ENCODE peak calls at places on chromosomes 3 and 15, in four cellular contexts. One of them, this sample, is unnamed.

GRCh38 chr3:64073362-64073761 is 50.1 kb upstream of the PSMD6 start:
- DNase-seq in CD8-positive, alpha-beta memory T cell: no peak
- DNase-seq in fibroblast of lung: peak; percentile 34
- DNase-seq in adrenal gland: no peak
- DNase-seq in this sample: no peak

GRCh38 chr15:96500491-96500890 is 170.0 kb downstream of the NR2F2 start:
- DNase-seq in CD8-positive, alpha-beta memory T cell: no peak
- DNase-seq in fibroblast of lung: no peak
- DNase-seq in adrenal gland: no peak
- DNase-seq in this sample: no peak

GRCh38 chr3:122078235-122078935 is 23.2 kb downstream of the CD86 start:
- DNase-seq in CD8-positive, alpha-beta memory T cell: no peak
- DNase-seq in fibroblast of lung: no peak
- DNase-seq in adrenal gland: no peak
- DNase-seq in this sample: no peak

GRCh38 chr15:85639752-85640381 is 154.9 kb downstream of the KLHL25 start:
- DNase-seq in CD8-positive, alpha-beta memory T cell: no peak
- DNase-seq in fibroblast of lung: peak; percentile 65
- DNase-seq in adrenal gland: no peak
- DNase-seq in this sample: peak; percentile 52

GRCh38 chr3:178703268-178703975 is 167.2 kb downstream of the KCNMB2 start:
- DNase-seq in CD8-positive, alpha-beta memory T cell: no peak
- DNase-seq in fibroblast of lung: peak; percentile 96
- DNase-seq in adrenal gland: no peak
- DNase-seq in this sample: no peak

GRCh38 chr15:46646476-46646875 is 1011.6 kb downstream of the SQOR start:
- DNase-seq in CD8-positive, alpha-beta memory T cell: no peak
- DNase-seq in fibroblast of lung: no peak
- DNase-seq in adrenal gland: no peak
- DNase-seq in this sample: no peak

GRCh38 chr3:126976906-126977305 is 6.0 kb upstream of the PLXNA1 start:
- DNase-seq in CD8-positive, alpha-beta memory T cell: no peak
- DNase-seq in fibroblast of lung: no peak
- DNase-seq in adrenal gland: no peak
- DNase-seq in this sample: no peak

GRCh38 chr15:82881747-82882146 is 70.8 kb downstream of the HOMER2 start:
- DNase-seq in CD8-positive, alpha-beta memory T cell: no peak
- DNase-seq in fibroblast of lung: no peak
- DNase-seq in adrenal gland: no peak
- DNase-seq in this sample: no peak

GRCh38 chr3:45140392-45140791 is 5.8 kb downstream of the CDCP1 start:
- DNase-seq in CD8-positive, alpha-beta memory T cell: no peak
- DNase-seq in fibroblast of lung: peak; percentile 56
- DNase-seq in adrenal gland: peak; percentile 26
- DNase-seq in this sample: peak; percentile 47

GRCh38 chr3:124132813-124133212 is 140.9 kb upstream of the ROPN1 start:
- DNase-seq in CD8-positive, alpha-beta memory T cell: no peak
- DNase-seq in fibroblast of lung: no peak
- DNase-seq in adrenal gland: no peak
- DNase-seq in this sample: no peak

GRCh38 chr3:46406440-46406785 is 453 bp downstream of the CCR5AS start:
- DNase-seq in CD8-positive, alpha-beta memory T cell: no peak
- DNase-seq in fibroblast of lung: no peak
- DNase-seq in adrenal gland: peak; percentile 28
- DNase-seq in this sample: no peak

GRCh38 chr15:67082007-67082536 is 16.7 kb downstream of the SMAD3 start:
- DNase-seq in CD8-positive, alpha-beta memory T cell: no peak
- DNase-seq in fibroblast of lung: no peak
- DNase-seq in adrenal gland: no peak
- DNase-seq in this sample: peak; percentile 61

GRCh38 chr3:183252973-183253363 is at the start of gene B3GNT5:
- DNase-seq in CD8-positive, alpha-beta memory T cell: no peak
- DNase-seq in fibroblast of lung: no peak
- DNase-seq in adrenal gland: peak; percentile 35
- DNase-seq in this sample: peak; percentile 97

GRCh38 chr15:31266712-31267111 is 59.9 kb upstream of the KLF13 start:
- DNase-seq in CD8-positive, alpha-beta memory T cell: peak; percentile 9
- DNase-seq in fibroblast of lung: no peak
- DNase-seq in adrenal gland: peak; percentile 12
- DNase-seq in this sample: no peak

GRCh38 chr15:31265871-31266711 is 60.5 kb upstream of the KLF13 start:
- DNase-seq in CD8-positive, alpha-beta memory T cell: peak; percentile 41
- DNase-seq in fibroblast of lung: peak; percentile 38
- DNase-seq in adrenal gland: peak; percentile 41
- DNase-seq in this sample: peak; percentile 54

GRCh38 chr15:31263751-31264533 is 62.7 kb upstream of the KLF13 start:
- DNase-seq in CD8-positive, alpha-beta memory T cell: peak; percentile 55
- DNase-seq in fibroblast of lung: no peak
- DNase-seq in adrenal gland: peak; percentile 56
- DNase-seq in this sample: peak; percentile 87

GRCh38 chr15:31264534-31265089 is 62.0 kb upstream of the KLF13 start:
- DNase-seq in CD8-positive, alpha-beta memory T cell: no peak
- DNase-seq in fibroblast of lung: no peak
- DNase-seq in adrenal gland: peak; percentile 5
- DNase-seq in this sample: peak; percentile 22

GRCh38 chr15:31265090-31265870 is 61.4 kb upstream of the KLF13 start:
- DNase-seq in CD8-positive, alpha-beta memory T cell: no peak
- DNase-seq in fibroblast of lung: no peak
- DNase-seq in adrenal gland: peak; percentile 20
- DNase-seq in this sample: peak; percentile 71
- H3K4me1 ChIP-seq in CD8-positive, alpha-beta memory T cell: peaks cover 82% of the 10 kb centered on the region
- H3K4me1 ChIP-seq in fibroblast of lung: no peaks in the 10 kb centered on the region
- H3K4me1 ChIP-seq in adrenal gland: peaks cover 32% of the 10 kb centered on the region
- H3K4me1 ChIP-seq in this sample: peaks cover 17% of the 10 kb centered on the region

DNA sequence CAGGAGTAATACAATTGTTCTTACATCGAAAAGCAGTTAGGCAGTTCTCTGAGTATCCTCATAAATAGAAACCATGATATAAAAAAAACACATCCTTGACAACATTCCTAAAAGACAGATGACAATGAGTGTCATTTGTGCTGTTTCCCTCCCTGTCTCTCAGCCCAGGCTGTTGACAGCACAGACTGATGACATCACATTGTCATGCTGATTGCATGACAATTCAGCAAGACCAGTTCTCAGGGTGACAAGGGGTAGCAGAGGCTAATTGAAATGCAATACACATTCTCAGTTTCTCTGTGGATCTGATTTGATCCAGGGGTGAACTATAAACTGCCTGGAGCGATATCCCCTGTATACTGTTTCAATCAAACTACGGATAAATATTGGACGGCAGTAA is 16.9 kb upstream of the EIF1B start:
- DNase-seq in CD8-positive, alpha-beta memory T cell: no peak
- DNase-seq in fibroblast of lung: no peak
- DNase-seq in adrenal gland: no peak
- DNase-seq in this sample: no peak
- H3K27ac ChIP-seq in CD8-positive, alpha-beta memory T cell: no peak overlapping the region
- H3K27ac ChIP-seq in fibroblast of lung: no peak overlapping the region
- H3K27ac ChIP-seq in adrenal gland: no peak overlapping the region
- H3K27ac ChIP-seq in this sample: no peak overlapping the region

GRCh38 chr3:11808231-11808630 is 38.5 kb downstream of the TAMM41 start:
- DNase-seq in CD8-positive, alpha-beta memory T cell: no peak
- DNase-seq in fibroblast of lung: peak; percentile 15
- DNase-seq in adrenal gland: no peak
- DNase-seq in this sample: no peak
- H3K36me3 ChIP-seq in CD8-positive, alpha-beta memory T cell: peaks cover 32% of the 10 kb centered on the region
- H3K36me3 ChIP-seq in fibroblast of lung: no peaks in the 10 kb centered on the region
- H3K36me3 ChIP-seq in adrenal gland: peaks cover 25% of the 10 kb centered on the region
- H3K36me3 ChIP-seq in this sample: peaks cover 13% of the 10 kb centered on the region

DNA sequence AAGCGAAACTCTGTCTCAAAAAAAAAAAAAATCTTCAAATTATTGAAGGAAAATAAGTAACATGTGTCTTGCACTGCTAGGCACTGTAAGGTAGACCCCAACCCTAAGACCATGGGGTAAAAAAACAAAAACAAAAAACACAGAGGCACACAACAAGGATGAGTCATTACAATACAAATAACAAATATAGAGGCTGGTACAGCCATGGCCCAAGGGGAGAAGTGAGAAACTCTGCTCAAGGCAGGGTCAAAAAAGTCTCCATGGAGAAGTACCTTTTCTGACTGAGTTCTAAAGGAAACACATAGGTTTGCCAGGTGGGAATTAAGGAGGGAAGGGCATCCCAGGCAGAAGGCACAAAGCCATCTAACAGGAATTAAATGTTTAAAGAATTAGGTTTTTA is 54.5 kb downstream of the TOP2B start:
- DNase-seq in CD8-positive, alpha-beta memory T cell: no peak
- DNase-seq in fibroblast of lung: no peak
- DNase-seq in adrenal gland: no peak
- DNase-seq in this sample: no peak
- H3K4me1 ChIP-seq in CD8-positive, alpha-beta memory T cell: no peaks in the 10 kb centered on the region
- H3K4me1 ChIP-seq in fibroblast of lung: no peaks in the 10 kb centered on the region
- H3K4me1 ChIP-seq in adrenal gland: no peaks in the 10 kb centered on the region
- H3K4me1 ChIP-seq in this sample: no peaks in the 10 kb centered on the region

DNA sequence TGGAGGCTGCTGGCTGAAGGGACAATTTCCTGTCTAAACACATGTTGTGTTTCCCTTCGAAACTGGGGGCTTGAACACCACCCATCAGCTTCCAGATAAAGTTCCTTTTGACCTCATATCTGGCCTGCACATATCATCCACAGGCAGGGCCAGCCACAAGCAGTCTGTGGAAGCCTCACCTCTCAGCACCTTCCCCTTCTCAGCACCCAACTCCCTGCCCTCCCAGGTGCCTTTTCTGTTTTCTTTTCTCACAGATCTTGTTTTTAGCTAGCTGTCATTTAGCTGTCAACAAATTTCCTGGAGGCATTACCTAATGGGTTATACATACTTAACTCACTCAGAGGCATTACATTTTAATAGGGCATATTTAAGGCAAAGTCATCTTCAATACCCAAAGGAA is 93.9 kb downstream of the SEMA6D start:
- DNase-seq in CD8-positive, alpha-beta memory T cell: no peak
- DNase-seq in fibroblast of lung: no peak
- DNase-seq in adrenal gland: no peak
- DNase-seq in this sample: no peak
- H3K27ac ChIP-seq in CD8-positive, alpha-beta memory T cell: no peak overlapping the region
- H3K27ac ChIP-seq in fibroblast of lung: no peak overlapping the region
- H3K27ac ChIP-seq in adrenal gland: no peak overlapping the region
- H3K27ac ChIP-seq in this sample: no peak overlapping the region

GRCh38 chr3:149023951-149024350 is 32.6 kb downstream of the GYG1 start:
- DNase-seq in CD8-positive, alpha-beta memory T cell: no peak
- DNase-seq in fibroblast of lung: no peak
- DNase-seq in adrenal gland: no peak
- DNase-seq in this sample: no peak

GRCh38 chr3:149020839-149021252 is 29.5 kb downstream of the GYG1 start:
- DNase-seq in CD8-positive, alpha-beta memory T cell: no peak
- DNase-seq in fibroblast of lung: no peak
- DNase-seq in adrenal gland: no peak
- DNase-seq in this sample: no peak

GRCh38 chr3:149021830-149022229 is 30.5 kb downstream of the GYG1 start:
- DNase-seq in CD8-positive, alpha-beta memory T cell: no peak
- DNase-seq in fibroblast of lung: no peak
- DNase-seq in adrenal gland: no peak
- DNase-seq in this sample: no peak

DNA sequence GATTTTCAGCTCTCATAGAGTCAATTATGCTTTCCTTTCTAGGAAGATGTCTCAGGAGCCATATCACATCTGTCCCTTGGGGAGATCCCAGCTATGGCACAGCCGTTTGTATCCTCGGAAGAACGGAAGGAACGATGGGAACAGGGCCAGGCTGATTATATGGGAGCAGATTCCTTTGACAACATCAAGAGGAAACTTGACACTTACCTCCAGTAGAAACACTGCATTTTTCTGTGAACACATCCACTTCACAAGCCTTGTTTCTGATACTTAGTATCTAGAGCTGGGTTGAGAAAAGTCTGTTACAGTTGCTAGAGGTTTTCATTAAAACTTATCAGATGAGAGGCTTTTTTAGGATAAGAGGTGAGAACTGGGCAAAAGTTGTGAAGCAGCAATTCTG is 35.4 kb downstream of the GYG1 start:
- DNase-seq in CD8-positive, alpha-beta memory T cell: no peak
- DNase-seq in fibroblast of lung: no peak
- DNase-seq in adrenal gland: no peak
- DNase-seq in this sample: no peak
- H3K36me3 ChIP-seq in CD8-positive, alpha-beta memory T cell: peaks cover 12% of the 10 kb centered on the region
- H3K36me3 ChIP-seq in fibroblast of lung: peaks cover 2% of the 10 kb centered on the region
- H3K36me3 ChIP-seq in adrenal gland: peaks cover 36% of the 10 kb centered on the region
- H3K36me3 ChIP-seq in this sample: peaks cover 10% of the 10 kb centered on the region

GRCh38 chr3:12232785-12233317 is 56.0 kb upstream of the PPARG start:
- DNase-seq in CD8-positive, alpha-beta memory T cell: no peak
- DNase-seq in fibroblast of lung: no peak
- DNase-seq in adrenal gland: no peak
- DNase-seq in this sample: no peak

GRCh38 chr3:12229896-12230295 is 59.0 kb upstream of the PPARG start:
- DNase-seq in CD8-positive, alpha-beta memory T cell: no peak
- DNase-seq in fibroblast of lung: no peak
- DNase-seq in adrenal gland: no peak
- DNase-seq in this sample: peak; percentile 82

GRCh38 chr3:12230406-12230805 is 58.5 kb upstream of the PPARG start:
- DNase-seq in CD8-positive, alpha-beta memory T cell: no peak
- DNase-seq in fibroblast of lung: no peak
- DNase-seq in adrenal gland: no peak
- DNase-seq in this sample: no peak

GRCh38 chr3:12229144-12229871 is 59.6 kb upstream of the PPARG start:
- DNase-seq in CD8-positive, alpha-beta memory T cell: no peak
- DNase-seq in fibroblast of lung: no peak
- DNase-seq in adrenal gland: no peak
- DNase-seq in this sample: no peak

GRCh38 chr3:12231481-12231880 is 57.4 kb upstream of the PPARG start:
- DNase-seq in CD8-positive, alpha-beta memory T cell: no peak
- DNase-seq in fibroblast of lung: peak; percentile 43
- DNase-seq in adrenal gland: no peak
- DNase-seq in this sample: no peak
- H3K4me1 ChIP-seq in CD8-positive, alpha-beta memory T cell: no peaks in the 10 kb centered on the region
- H3K4me1 ChIP-seq in fibroblast of lung: peaks cover 13% of the 10 kb centered on the region
- H3K4me1 ChIP-seq in adrenal gland: peaks cover 10% of the 10 kb centered on the region
- H3K4me1 ChIP-seq in this sample: peaks cover 5% of the 10 kb centered on the region

DNA sequence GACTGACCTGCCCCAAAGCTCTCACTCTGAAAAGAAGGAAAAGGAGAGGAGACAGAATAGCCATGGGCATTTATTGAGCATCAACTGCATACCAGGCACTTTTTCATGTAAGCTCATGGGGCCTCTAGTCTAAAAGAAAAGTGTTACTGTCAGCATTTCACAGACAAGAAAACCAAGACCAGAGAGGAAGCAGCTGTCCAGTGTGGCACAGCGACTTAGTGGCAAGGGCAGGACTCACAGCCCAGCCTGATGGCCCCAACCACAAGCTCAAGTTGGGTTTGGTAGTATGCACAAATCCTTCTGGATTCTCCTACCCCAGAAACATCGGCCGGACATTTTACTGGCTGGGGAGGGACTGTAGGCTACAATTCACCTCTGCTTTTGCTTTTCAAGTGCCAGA is 5.8 kb downstream of the EFCC1 start:
- DNase-seq in CD8-positive, alpha-beta memory T cell: no peak
- DNase-seq in fibroblast of lung: no peak
- DNase-seq in adrenal gland: no peak
- DNase-seq in this sample: no peak
- H3K27ac ChIP-seq in CD8-positive, alpha-beta memory T cell: no peak overlapping the region
- H3K27ac ChIP-seq in fibroblast of lung: no peak overlapping the region
- H3K27ac ChIP-seq in adrenal gland: no peak overlapping the region
- H3K27ac ChIP-seq in this sample: peak overlapping the region; percentile 26

This sample was measured in small intestine.